ENCODE peak calls at places on chromosomes 4 and X, in six cellular contexts. L is globus pallidus; D is RKO; V is NCI-H2081; C is activated T-cell treated with anti-CD3 and anti-CD28 coated beads for 1 hour; W is effector memory CD4-positive, alpha-beta T cell. S is an unnamed sample.

GRCh38 chrX:40154229-40154852 is 56.6 kb upstream of the BCOR start:
- DNase-seq in L (peak), D (peak), V (peak), C (no peak), W (no peak), S (no peak)

GRCh38 chr4:172826866-172827265 is 341.7 kb upstream of the GALNT7 start:
- DNase-seq in L (no peak), D (no peak), V (no peak), C (no peak), W (no peak), S (no peak)

GRCh38 chr4:162015090-162015489 is 148.7 kb downstream of the FSTL5 start:
- DNase-seq in L (peak), D (no peak), V (no peak), C (no peak), W (no peak), S (no peak)

GRCh38 chrX:48854898-48855297 is 19.5 kb upstream of the PCSK1N start:
- DNase-seq in L (no peak), D (no peak), V (no peak), C (no peak), W (no peak), S (no peak)

GRCh38 chrX:124333862-124334261 is 1.4 kb downstream of the TEX13D start:
- DNase-seq in L (no peak), D (no peak), V (no peak), C (no peak), W (no peak), S (no peak)

GRCh38 chrX:77505227-77505626 is 58.0 kb downstream of the FGF16 start:
- DNase-seq in L (no peak), D (no peak), V (peak), C (no peak), W (no peak), S (no peak)

GRCh38 chr4:111499291-111499690 is 646.0 kb upstream of the FAM241A start:
- DNase-seq in L (no peak), D (no peak), V (no peak), C (no peak), W (no peak), S (no peak)

GRCh38 chr4:2186133-2186864 is 55.6 kb downstream of the HAUS3 start:
- DNase-seq in L (no peak), D (peak), V (peak), C (no peak), W (no peak), S (peak)

GRCh38 chr4:172287112-172287511 is 473.9 kb downstream of the GALNTL6 start:
- DNase-seq in L (no peak), D (no peak), V (no peak), C (no peak), W (no peak), S (no peak)

GRCh38 chr4:187995322-187996207 is at the start of gene ZFP42:
- DNase-seq in L (no peak), D (no peak), V (no peak), C (no peak), W (no peak), S (no peak)

GRCh38 chrX:132480581-132481203 is 8.1 kb downstream of the MBNL3 start:
- DNase-seq in L (peak), D (no peak), V (peak), C (no peak), W (peak), S (no peak)

GRCh38 chr4:128385683-128386304 is 98.2 kb upstream of the PGRMC2 start:
- DNase-seq in L (peak), D (no peak), V (peak), C (no peak), W (no peak), S (no peak)

GRCh38 chrX:73855546-73855945 is 292.5 kb downstream of the CHIC1 start:
- DNase-seq in L (peak), D (peak), V (peak), C (peak), W (peak), S (peak)

GRCh38 chrX:71118032-71118984 is at the start of gene MED12:
- DNase-seq in L (peak), D (peak), V (peak), C (peak), W (peak), S (peak)

GRCh38 chr4:165874799-165875371 is 1.8 kb downstream of the TLL1 start:
- DNase-seq in L (no peak), D (no peak), V (peak), C (no peak), W (no peak), S (no peak)

GRCh38 chr4:2930135-2930805 is 32.9 kb downstream of the NOP14 start:
- DNase-seq in L (no peak), D (no peak), V (no peak), C (no peak), W (no peak), S (no peak)

S was measured in NCI-H446.